ENCODE peak calls at places on chromosomes 7 and 10, in seven cellular contexts. Q, B, I, P, H, F and T are unnamed samples.

GRCh38 chr10:99276848-99277486 is 41.3 kb upstream of the HPSE2 start:
- DNase-seq in Q (no peak), I (no peak), H (peak), F (no peak), B (no peak), P (peak), T (no peak)

GRCh38 chr7:82562716-82563404 is 119.3 kb upstream of the CACNA2D1 start:
- DNase-seq in P (no peak), F (no peak), I (no peak), Q (no peak), H (no peak), B (no peak), T (no peak)

GRCh38 chr7:99314504-99314903 is 11.2 kb upstream of the ARPC1A start:
- DNase-seq in F (no peak), H (no peak), B (no peak), P (no peak), I (no peak), Q (no peak), T (no peak)

GRCh38 chr7:8871716-8872115 is 438.3 kb downstream of the NXPH1 start:
- DNase-seq in F (no peak), P (no peak), I (no peak), B (no peak), Q (no peak), H (no peak), T (no peak)

GRCh38 chr10:96991313-96991841 is 159.3 kb downstream of the LCOR start:
- DNase-seq in Q (no peak), F (no peak), H (no peak), P (no peak), I (no peak), B (no peak), T (no peak)

GRCh38 chr7:20249924-20250323 is 32.7 kb upstream of the MACC1 start:
- DNase-seq in Q (no peak), I (no peak), P (no peak), H (no peak), B (no peak), F (no peak), T (no peak)

GRCh38 chr10:94193466-94193924 is 169.2 kb downstream of the NOC3L start:
- DNase-seq in I (no peak), H (peak), F (no peak), Q (no peak), B (no peak), P (peak), T (peak)

GRCh38 chr7:25759281-25759680 is 392.7 kb upstream of the NFE2L3 start:
- DNase-seq in B (no peak), I (no peak), F (no peak), P (no peak), Q (no peak), H (no peak), T (no peak)

GRCh38 chr7:129792721-129793120 is 160.0 kb downstream of the UBE2H start:
- DNase-seq in P (peak), F (no peak), Q (no peak), B (no peak), H (no peak), I (no peak), T (peak)

GRCh38 chr7:105084581-105084980 is 70.6 kb downstream of the KMT2E start:
- DNase-seq in H (no peak), Q (no peak), P (no peak), I (no peak), B (no peak), F (no peak), T (no peak)

GRCh38 chr10:72316748-72317435 is 37.8 kb downstream of the DNAJB12 start:
- DNase-seq in P (no peak), F (no peak), I (no peak), B (peak), Q (peak), H (no peak), T (no peak)

GRCh38 chr7:18590744-18591340 is 95.3 kb downstream of the HDAC9 start:
- DNase-seq in H (peak), Q (no peak), B (no peak), P (no peak), I (peak), F (no peak), T (no peak)

GRCh38 chr10:111344804-111345203 is 268.0 kb downstream of the ADRA2A start:
- DNase-seq in P (peak), B (no peak), F (no peak), I (no peak), Q (no peak), H (no peak), T (peak)

GRCh38 chr7:45689011-45689796 is 115.0 kb downstream of the ADCY1 start:
- DNase-seq in P (no peak), Q (no peak), H (peak), B (no peak), I (peak), F (no peak), T (peak)

GRCh38 chr7:126702242-126703016 is 550.3 kb downstream of the GRM8 start:
- DNase-seq in P (no peak), H (no peak), Q (no peak), F (no peak), I (no peak), B (no peak), T (no peak)

GRCh38 chr7:115099906-115100305 is 178.0 kb downstream of the MDFIC start:
- DNase-seq in F (no peak), P (no peak), H (peak), I (peak), B (no peak), Q (no peak), T (no peak)

GRCh38 chr7:42527004-42527403 is 290.0 kb upstream of the GLI3 start:
- DNase-seq in H (no peak), Q (no peak), B (no peak), F (no peak), P (no peak), I (no peak), T (peak)

GRCh38 chr10:69009360-69009759 is 20.8 kb downstream of the KIFBP start:
- DNase-seq in P (no peak), Q (no peak), B (no peak), F (no peak), H (no peak), I (no peak), T (no peak)

GRCh38 chr7:8147004-8147403 is 115.0 kb downstream of the ICA1 start:
- DNase-seq in H (no peak), Q (no peak), I (no peak), P (peak), B (no peak), F (no peak), T (peak)

GRCh38 chr7:134527979-134528371 is 608 bp downstream of the AKR1B10 start:
- DNase-seq in Q (no peak), F (no peak), B (no peak), H (no peak), I (no peak), P (no peak), T (no peak)

GRCh38 chr7:154794147-154794780 is 208.7 kb downstream of the PAXIP1 start:
- DNase-seq in B (no peak), Q (no peak), F (no peak), I (no peak), P (peak), H (no peak), T (peak)

GRCh38 chr10:114821293-114821914 is at the start of gene FHIP2A:
- DNase-seq in P (peak), H (peak), B (peak), I (peak), Q (peak), F (peak), T (peak)

GRCh38 chr7:122166708-122167107 is 22.7 kb upstream of the AASS start:
- DNase-seq in H (peak), B (no peak), F (no peak), Q (no peak), P (no peak), I (peak), T (no peak)